ENCODE peak calls at places on chromosomes 13 and 19, in eight cellular contexts. P, L, J, I, K, S, F and Y are unnamed samples. For H3K4me1, the result is how much of the 10 kb centered on the place peaks cover.

GRCh38 chr19:51166846-51167490 is 24.9 kb downstream of the SIGLEC7 start:
- DNase-seq in P (no peak), K (no peak), J (no peak), I (no peak), S (no peak), F (no peak), L (peak), Y (no peak)

GRCh38 chr13:33797622-33798021 is 20.3 kb upstream of the RFC3 start:
- DNase-seq in J (no peak), L (no peak), F (peak), S (no peak), I (no peak), K (no peak), P (no peak), Y (no peak)

GRCh38 chr19:892243-892996 is 567 bp downstream of the MED16 start:
- DNase-seq in F (no peak), J (no peak), P (no peak), I (no peak), S (no peak), K (peak), L (no peak), Y (no peak)

GRCh38 chr19:17052439-17052838 is 22.8 kb downstream of the HAUS8 start:
- DNase-seq in S (peak), L (peak), K (peak), J (peak), I (no peak), P (peak), F (peak), Y (no peak)

GRCh38 chr19:49212302-49212701 is 54.7 kb downstream of the TRPM4 start:
- DNase-seq in I (no peak), L (no peak), F (no peak), K (no peak), J (no peak), S (no peak), P (peak), Y (no peak)

GRCh38 chr13:30002577-30002976 is 152.2 kb upstream of the UBL3 start:
- DNase-seq in K (no peak), L (no peak), F (peak), J (no peak), P (peak), I (no peak), S (no peak), Y (no peak)

GRCh38 chr19:28670894-28671293 is 542.1 kb downstream of the UQCRFS1 start:
- DNase-seq in I (no peak), P (no peak), L (no peak), S (no peak), F (no peak), K (no peak), J (no peak), Y (no peak)

GRCh38 chr13:21616205-21616604 is 12.2 kb upstream of the MICU2 start:
- DNase-seq in J (no peak), L (no peak), P (no peak), I (no peak), F (no peak), S (no peak), K (no peak), Y (no peak)

GRCh38 chr13:112870062-112870352 is 99.0 kb upstream of the MCF2L start:
- DNase-seq in J (no peak), L (no peak), P (no peak), I (no peak), F (no peak), S (no peak), K (no peak), Y (peak)

GRCh38 chr13:40514797-40515196 is 151.6 kb downstream of the FOXO1 start:
- DNase-seq in I (no peak), S (no peak), K (no peak), F (no peak), P (no peak), J (no peak), L (no peak), Y (no peak)

GRCh38 chr13:58004761-58005160 is 373.2 kb downstream of the PCDH17 start:
- DNase-seq in S (no peak), L (no peak), K (no peak), P (no peak), J (no peak), I (no peak), F (no peak), Y (no peak)

GRCh38 chr13:79085021-79085420 is 321.0 kb downstream of the RBM26 start:
- DNase-seq in P (no peak), S (no peak), I (no peak), J (no peak), L (no peak), K (no peak), F (no peak), Y (no peak)

GRCh38 chr19:39970424-39970673 is 616 bp upstream of the PSMC4 start:
- DNase-seq in F (no peak), K (no peak), S (no peak), P (no peak), I (no peak), J (no peak), L (no peak), Y (no peak)

GRCh38 chr13:62357887-62358645 is 942.4 kb upstream of the PCDH20 start:
- DNase-seq in F (peak), K (no peak), L (no peak), J (peak), S (no peak), P (no peak), I (no peak), Y (no peak)

GRCh38 chr13:28495586-28496564 is 947 bp upstream of the FLT1 start:
- DNase-seq in K (no peak), L (no peak), P (no peak), S (no peak), F (no peak), J (no peak), I (no peak), Y (no peak)

GRCh38 chr19:3508771-3509535 is 2.8 kb downstream of the FZR1 start:
- DNase-seq in L (no peak), F (no peak), K (no peak), S (no peak), J (no peak), P (no peak), I (no peak), Y (no peak)

GRCh38 chr13:78067290-78067689 is 148.7 kb upstream of the EDNRB start:
- DNase-seq in S (no peak), F (no peak), P (no peak), L (no peak), K (no peak), J (no peak), I (no peak), Y (no peak)

GRCh38 chr13:101915755-101916107 is 463.3 kb downstream of the ITGBL1 start:
- DNase-seq in S (no peak), I (no peak), K (no peak), P (no peak), L (no peak), J (no peak), F (no peak), Y (no peak)

DNA sequence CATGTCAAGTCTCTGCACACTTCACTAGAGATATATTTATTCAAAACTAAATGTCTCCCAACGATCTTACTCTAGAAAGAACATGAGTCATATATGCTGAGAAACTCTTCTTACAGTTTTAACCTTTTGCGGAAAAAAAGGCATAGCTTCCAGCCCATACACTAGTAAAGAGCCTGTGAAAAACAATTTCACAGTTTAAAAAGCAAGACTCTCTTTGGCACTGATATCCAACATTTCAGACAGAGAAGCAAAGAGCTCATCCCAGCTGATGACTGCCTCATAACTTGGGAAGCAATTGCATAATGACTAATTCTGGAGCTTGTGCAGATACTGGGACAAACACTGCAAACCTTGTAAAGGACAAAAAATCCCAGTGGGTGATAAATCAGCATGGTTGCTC is 88.0 kb downstream of the ENOX1 start:
- DNase-seq in I (no peak), L (no peak), J (no peak), K (no peak), P (no peak), F (peak), S (no peak), Y (no peak)
- H3K27ac ChIP-seq in I (no peak), L (no peak), J (no peak), K (no peak), P (no peak), F (no peak), S (peak), Y (no peak)

GRCh38 chr19:5403968-5404640 is 51.1 kb upstream of the ZNRF4 start:
- DNase-seq in P (peak), K (peak), J (peak), F (peak), L (peak), S (peak), I (peak), Y (no peak)
- H3K4me1 ChIP-seq in P (under half), K (under half), J (under half), F (under half), L (under half), S (under half), I (under half), Y (under half)

GRCh38 chr19:54424660-54425381 is 9.6 kb downstream of the TTYH1 start:
- DNase-seq in I (no peak), L (no peak), K (no peak), F (no peak), J (no peak), P (no peak), S (no peak), Y (no peak)

GRCh38 chr19:54428323-54429175 is 13.3 kb downstream of the TTYH1 start:
- DNase-seq in F (no peak), J (no peak), S (no peak), I (no peak), P (peak), L (no peak), K (no peak), Y (no peak)

GRCh38 chr19:54425382-54425723 is 10.1 kb downstream of the TTYH1 start:
- DNase-seq in J (no peak), K (no peak), S (no peak), I (no peak), L (no peak), F (no peak), P (no peak), Y (no peak)

GRCh38 chr19:54427586-54427985 is 12.3 kb downstream of the TTYH1 start:
- DNase-seq in F (no peak), J (no peak), L (no peak), S (no peak), I (no peak), K (no peak), P (peak), Y (no peak)

DNA sequence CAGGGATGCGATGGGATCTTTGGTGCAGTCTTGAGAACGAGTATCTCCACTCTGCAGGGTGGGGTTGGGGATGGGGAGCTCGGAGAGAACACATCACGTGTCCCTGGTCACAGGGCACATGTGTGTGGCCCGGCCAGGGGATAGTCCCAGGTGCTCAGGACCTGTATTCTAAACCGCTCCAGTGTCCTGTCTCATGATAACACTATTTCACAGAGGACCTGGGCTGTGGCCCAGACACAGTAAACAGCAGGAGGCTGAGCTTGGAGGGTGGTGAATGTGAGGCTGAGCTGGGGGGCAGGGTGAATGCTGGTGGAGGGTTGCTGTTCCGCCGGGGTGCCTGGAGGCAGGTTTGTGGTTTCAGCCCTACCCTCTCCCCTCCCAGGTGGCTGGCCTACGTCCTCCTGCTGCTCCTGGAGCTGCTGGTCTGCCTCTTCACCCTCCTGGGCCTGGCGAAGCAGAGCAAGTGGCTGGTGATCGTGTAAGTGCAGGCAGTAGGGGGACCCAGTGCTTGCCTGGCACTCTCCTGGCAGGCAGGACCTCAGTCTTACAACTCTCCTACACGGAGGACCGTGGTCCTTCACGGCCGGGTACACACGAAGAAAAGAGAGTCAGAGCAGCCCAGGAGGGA is 11.1 kb downstream of the TTYH1 start:
- DNase-seq in I (no peak), S (no peak), L (no peak), F (no peak), P (peak), J (no peak), K (no peak), Y (no peak)
- TF ChIP-seq CTCF in I (no peak), S (no peak), L (no peak), F (no peak), P (no peak), J (no peak), K (no peak), Y (no peak)

GRCh38 chr13:53089951-53090350 is 61.3 kb downstream of the OLFM4 start:
- DNase-seq in K (no peak), S (no peak), I (no peak), P (no peak), J (no peak), F (no peak), L (no peak), Y (no peak)
- H3K27ac ChIP-seq in K (no peak), S (no peak), I (no peak), P (no peak), J (no peak), F (no peak), L (no peak), Y (no peak)

GRCh38 chr13:36038785-36039415 is 92.3 kb downstream of the DCLK1 start:
- DNase-seq in J (no peak), I (no peak), S (no peak), K (no peak), P (no peak), L (no peak), F (no peak), Y (no peak)
- H3K4me1 ChIP-seq in J (under half), I (under half), S (under half), K (under half), P (under half), L (under half), F (under half), Y (under half)